ENCODE peak calls at places on chromosomes 3 and 15, in nine cellular contexts. G is A549, V is testis, I is IMR-90, F is Peyer's patch, U is stomach, A is right lobe of liver, O is GM12878, K is adrenal gland. R is an unnamed sample. For H3K4me1, the result is how much of the 10 kb centered on the place peaks cover.

GRCh38 chr15:38680780-38681179 is 116.2 kb upstream of the RASGRP1 start:
- DNase-seq in F (no peak), G (no peak), A (no peak), V (no peak), I (no peak), K (no peak), O (no peak), U (no peak), R (no peak)

GRCh38 chr3:34202975-34203374 is 404.5 kb downstream of the PDCD6IP start:
- DNase-seq in O (no peak), V (no peak), I (no peak), K (no peak), A (no peak), F (no peak), G (no peak), U (no peak), R (no peak)

GRCh38 chr3:38487323-38487722 is 8.8 kb upstream of the EXOG start:
- DNase-seq in O (peak), K (no peak), A (no peak), I (no peak), F (no peak), V (no peak), U (no peak), G (no peak), R (no peak)

GRCh38 chr3:1087066-1087555 is 5.7 kb upstream of the CNTN6 start:
- DNase-seq in O (no peak), A (no peak), V (no peak), I (peak), K (peak), F (no peak), U (no peak), G (no peak), R (no peak)

GRCh38 chr3:182325213-182325941 is 467.9 kb upstream of the ATP11B start:
- DNase-seq in V (no peak), G (no peak), O (peak), I (no peak), U (no peak), F (no peak), A (no peak), K (no peak), R (no peak)

GRCh38 chr3:189914799-189915198 is 205.9 kb downstream of the P3H2 start:
- DNase-seq in A (no peak), V (no peak), K (no peak), O (no peak), F (no peak), U (no peak), I (peak), G (peak), R (no peak)

GRCh38 chr3:108322352-108322751 is 26.0 kb downstream of the HHLA2 start:
- DNase-seq in K (no peak), U (no peak), V (no peak), I (no peak), F (no peak), O (no peak), A (no peak), G (no peak), R (no peak)

GRCh38 chr3:184029456-184029950 is 2.0 kb upstream of the HTR3D start:
- DNase-seq in A (no peak), I (no peak), G (no peak), O (no peak), U (no peak), K (no peak), F (no peak), V (no peak), R (no peak)

GRCh38 chr3:170089862-170090600 is 52.2 kb downstream of the GPR160 start:
- DNase-seq in A (no peak), K (no peak), I (no peak), O (no peak), U (no peak), G (no peak), V (no peak), F (no peak), R (no peak)

GRCh38 chr15:31867536-31868442 is 162.5 kb upstream of the CHRNA7 start:
- DNase-seq in A (no peak), G (peak), K (peak), O (peak), F (peak), I (peak), V (peak), U (peak), R (no peak)

GRCh38 chr3:177385831-177386301 is 188.6 kb upstream of the TBL1XR1 start:
- DNase-seq in I (peak), A (no peak), K (no peak), G (no peak), U (no peak), V (no peak), F (no peak), O (no peak), R (no peak)

GRCh38 chr15:55546718-55547117 is 38.7 kb upstream of the DNAAF4 start:
- DNase-seq in I (peak), O (no peak), G (no peak), K (no peak), F (no peak), U (no peak), V (no peak), A (no peak), R (no peak)

GRCh38 chr3:100124116-100124767 is 9.9 kb upstream of the FILIP1L start:
- DNase-seq in G (no peak), O (no peak), U (no peak), A (no peak), K (peak), F (no peak), V (peak), I (no peak), R (no peak)

GRCh38 chr3:62015111-62015510 is 358.2 kb downstream of the FEZF2 start:
- DNase-seq in A (no peak), F (no peak), I (no peak), G (no peak), U (no peak), O (no peak), K (no peak), V (no peak), R (no peak)

GRCh38 chr3:22728406-22728805 is 474.7 kb upstream of the UBE2E2 start:
- DNase-seq in I (no peak), O (no peak), U (no peak), V (no peak), G (no peak), F (no peak), A (no peak), K (no peak), R (no peak)

GRCh38 chr3:22730701-22731100 is 472.4 kb upstream of the UBE2E2 start:
- DNase-seq in F (no peak), V (no peak), A (no peak), I (no peak), U (no peak), G (no peak), K (no peak), O (no peak), R (no peak)

GRCh38 chr3:22729212-22729611 is 473.9 kb upstream of the UBE2E2 start:
- DNase-seq in F (no peak), A (no peak), G (no peak), O (no peak), V (no peak), U (no peak), I (no peak), K (no peak), R (no peak)

GRCh38 chr3:22731901-22732300 is 471.2 kb upstream of the UBE2E2 start:
- DNase-seq in V (no peak), I (no peak), F (no peak), O (no peak), K (no peak), U (no peak), G (no peak), A (no peak), R (no peak)

DNA sequence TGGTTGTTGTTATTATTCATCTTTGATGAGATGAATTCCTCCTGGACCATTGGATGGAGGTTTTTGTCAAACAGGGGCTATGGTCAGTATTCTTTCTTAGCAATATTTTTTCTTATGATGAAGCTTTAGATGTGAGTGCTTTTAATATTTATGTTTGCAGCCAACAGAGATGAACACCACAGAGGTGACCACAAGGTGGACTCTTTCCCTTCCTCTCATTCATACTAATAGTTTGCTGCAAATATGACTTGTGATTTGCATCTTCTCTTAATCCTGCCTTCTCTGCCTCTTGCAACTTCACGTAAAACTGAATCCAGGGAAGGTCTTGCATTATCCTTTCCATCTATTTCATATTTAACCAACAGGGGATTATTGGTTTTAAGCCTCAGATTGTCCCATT is 473.1 kb upstream of the UBE2E2 start:
- DNase-seq in V (peak), I (peak), G (no peak), O (no peak), A (no peak), F (no peak), K (no peak), U (no peak), R (no peak)
- TF ChIP-seq POLR2A in V (no peak), I (no peak), G (no peak), O (no peak), A (no peak), F (no peak), K (no peak), U (no peak), R (no peak)

DNA sequence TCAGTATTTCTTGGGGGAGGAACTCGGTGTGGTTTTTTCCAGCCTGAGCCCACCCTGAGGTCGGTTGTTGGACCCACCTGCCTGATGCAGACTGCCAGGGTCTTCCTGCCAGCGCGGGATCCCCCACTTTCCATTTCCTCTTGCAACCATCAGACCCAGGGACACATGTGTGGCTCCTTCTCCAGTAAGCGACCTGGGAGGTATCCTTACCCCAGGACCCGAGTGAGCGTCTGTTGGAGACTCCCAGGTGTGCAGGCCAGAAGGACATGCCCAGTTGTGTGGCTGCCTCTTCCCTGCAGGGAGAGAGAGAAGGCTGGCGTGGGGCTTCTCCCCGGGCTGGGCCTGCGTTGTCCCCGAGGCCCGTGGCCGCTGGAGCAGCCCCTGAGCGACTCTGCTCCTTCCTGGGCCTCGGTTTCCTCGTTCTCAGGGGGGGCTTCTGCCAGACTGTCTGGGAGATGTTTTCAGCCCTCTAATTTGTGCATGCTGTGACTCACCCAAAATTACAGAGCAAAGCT is 56.8 kb downstream of the APBA2 start:
- DNase-seq in U (peak), O (no peak), I (no peak), V (no peak), F (peak), G (no peak), K (no peak), A (peak), R (peak)
- H3K4me1 ChIP-seq in U (under half), O (under half), I (under half), V (under half), F (under half), G (under half), K (under half), A (under half), R (under half)

GRCh38 chr15:63059573-63060216 is 17.1 kb downstream of the TPM1 start:
- DNase-seq in A (no peak), O (no peak), G (no peak), V (no peak), U (no peak), K (no peak), F (no peak), I (no peak), R (no peak)
- TF ChIP-seq POLR2A in A (no peak), O (no peak), G (no peak), V (no peak), U (no peak), K (no peak), F (no peak), I (no peak), R (no peak)

GRCh38 chr15:81297147-81297572 is 26.8 kb downstream of the STARD5 start:
- DNase-seq in K (no peak), G (no peak), U (no peak), I (peak), V (no peak), O (no peak), A (no peak), F (no peak), R (no peak)

GRCh38 chr15:81295466-81296145 is 28.3 kb downstream of the STARD5 start:
- DNase-seq in U (no peak), V (no peak), F (peak), A (no peak), K (no peak), I (no peak), G (no peak), O (no peak), R (no peak)

GRCh38 chr15:81296218-81296617 is 27.7 kb downstream of the STARD5 start:
- DNase-seq in A (no peak), F (peak), I (no peak), K (no peak), V (no peak), U (no peak), O (no peak), G (no peak), R (no peak)

GRCh38 chr15:81297580-81298575 is 26.1 kb downstream of the STARD5 start:
- DNase-seq in K (no peak), O (no peak), U (no peak), F (peak), G (no peak), A (peak), V (no peak), I (no peak), R (no peak)

DNA sequence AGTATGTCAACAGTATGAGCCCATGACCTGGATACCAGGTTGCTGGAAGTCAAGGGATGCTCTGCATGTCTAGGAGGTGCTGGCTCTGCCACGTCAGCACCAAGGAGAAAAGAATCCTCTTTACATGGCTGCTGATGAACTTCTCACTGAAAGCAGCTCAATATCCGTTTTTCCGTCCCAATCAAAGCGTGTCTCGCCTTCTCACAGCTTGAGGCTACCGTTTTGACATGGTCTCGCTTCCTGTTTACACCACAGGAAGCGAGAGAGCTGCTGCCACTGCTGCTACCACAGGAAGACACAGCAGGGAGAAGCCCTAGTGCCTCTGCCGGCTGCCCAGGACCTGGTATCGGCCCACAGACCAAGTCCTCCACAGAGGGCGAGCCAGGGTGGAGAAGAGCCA is 27.3 kb downstream of the STARD5 start:
- DNase-seq in K (no peak), V (peak), O (peak), I (no peak), A (peak), G (no peak), U (peak), F (peak), R (peak)
- H3K4me1 ChIP-seq in K (under half), V (under half), O (half or more), I (under half), A (under half), G (under half), U (under half), F (under half), R (under half)

GRCh38 chr3:40972350-40972749 is 227.0 kb upstream of the CTNNB1 start:
- DNase-seq in F (no peak), O (no peak), G (no peak), I (no peak), K (no peak), A (no peak), V (no peak), U (no peak), R (no peak)

GRCh38 chr3:40970067-40970466 is 229.2 kb upstream of the CTNNB1 start:
- DNase-seq in A (no peak), F (no peak), K (no peak), I (no peak), V (no peak), O (no peak), G (no peak), U (no peak), R (no peak)

GRCh38 chr3:40969341-40969740 is 230.0 kb upstream of the CTNNB1 start:
- DNase-seq in G (no peak), K (no peak), I (no peak), F (no peak), O (no peak), A (no peak), U (no peak), V (no peak), R (no peak)

GRCh38 chr3:40973141-40973540 is 226.2 kb upstream of the CTNNB1 start:
- DNase-seq in O (no peak), A (no peak), F (no peak), I (no peak), G (no peak), V (no peak), K (no peak), U (no peak), R (no peak)

GRCh38 chr3:40971191-40972168 is 227.8 kb upstream of the CTNNB1 start:
- DNase-seq in U (peak), V (peak), O (peak), G (peak), F (peak), K (peak), I (peak), A (peak), R (peak)
- TF ChIP-seq POLR2A in U (no peak), V (no peak), O (peak), G (no peak), F (no peak), K (no peak), I (no peak), A (no peak), R (no peak)

DNA sequence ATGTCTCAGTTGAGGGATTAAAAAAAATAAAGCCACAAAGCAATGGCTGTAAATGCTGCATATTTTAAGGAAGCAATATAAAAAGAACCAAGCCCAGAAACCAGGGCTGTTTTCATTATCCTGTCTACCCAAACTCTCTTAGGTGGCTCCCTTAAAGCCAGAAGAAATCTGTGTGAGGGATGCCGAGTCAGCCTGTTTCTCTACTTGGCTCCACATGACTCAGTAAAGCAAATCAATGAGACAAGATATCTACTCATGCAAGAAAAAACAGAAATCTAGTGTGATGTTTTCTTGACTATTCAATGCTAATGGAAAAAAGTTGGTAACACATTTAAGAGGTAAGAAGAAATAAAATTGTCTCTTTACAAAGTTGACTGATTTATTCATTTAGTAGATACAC is 296.2 kb downstream of the ZBTB20 start:
- DNase-seq in I (peak), V (no peak), K (no peak), A (no peak), O (no peak), U (no peak), G (no peak), F (no peak), R (no peak)
- H3K4me1 ChIP-seq in I (under half), V (under half), K (under half), A (under half), O (under half), U (under half), G (under half), F (under half), R (under half)

DNA sequence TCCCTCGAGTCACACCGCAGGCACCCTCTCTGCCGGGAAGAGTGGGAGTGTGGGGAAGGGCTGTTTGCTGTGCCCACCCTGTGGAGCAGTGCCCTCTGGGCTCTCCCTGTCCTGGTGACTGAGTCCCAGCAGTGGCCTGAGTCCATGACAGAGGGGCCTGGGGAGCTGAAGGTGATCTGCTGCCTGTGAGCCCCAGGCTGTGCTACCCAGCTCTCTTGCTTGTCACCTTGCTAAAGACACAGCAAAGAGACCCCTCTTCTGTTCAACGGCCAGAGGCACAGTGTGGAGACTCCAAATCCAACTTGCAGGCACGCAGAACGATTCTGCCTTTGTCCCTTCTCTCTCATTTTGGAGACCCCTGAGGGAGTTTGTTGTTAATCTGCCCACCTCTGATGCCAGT is 232.6 kb downstream of the OPA1 start:
- DNase-seq in O (no peak), G (no peak), U (no peak), V (no peak), I (no peak), A (no peak), F (no peak), K (no peak), R (no peak)
- TF ChIP-seq POLR2A in O (no peak), G (no peak), U (no peak), V (no peak), I (no peak), A (no peak), F (no peak), K (no peak), R (no peak)

R was measured in sigmoid colon.